ENCODE peak calls at places on chromosomes 4 and X, in six cellular contexts. S is left ventricle myocardium inferior, M is Peyer's patch, R is H1, I is hepatocyte, T is GM12878. G is an unnamed sample.

GRCh38 chr4:2288051-2288541 is 26.2 kb upstream of the MXD4 start:
- DNase-seq in T (no peak), M (peak; percentile 41), I (no peak), S (no peak), R (no peak), G (peak; percentile 50)

GRCh38 chr4:39526810-39527295 is 386 bp downstream of the UGDH start:
- DNase-seq in S (no peak), M (no peak), I (no peak), R (no peak), T (no peak), G (no peak)

GRCh38 chrX:24468245-24468644 is 3.2 kb downstream of the PDK3 start:
- DNase-seq in R (no peak), T (no peak), I (no peak), S (no peak), M (no peak), G (no peak)

GRCh38 chr4:162952232-162952631 is 214.5 kb downstream of the NAF1 start:
- DNase-seq in S (no peak), M (no peak), R (no peak), I (peak; percentile 23), T (no peak), G (no peak)

GRCh38 chr4:109321232-109321631 is 18.8 kb upstream of the COL25A1 start:
- DNase-seq in T (peak; percentile 17), R (no peak), M (no peak), I (no peak), S (no peak), G (no peak)

GRCh38 chrX:154096140-154097002 is 1.1 kb downstream of the MECP2 start:
- DNase-seq in S (peak; percentile 39), M (no peak), I (peak; percentile 21), T (no peak), R (no peak), G (peak; percentile 64)

GRCh38 chrX:154596290-154596929 is 11.5 kb downstream of the CTAG1A start:
- DNase-seq in R (peak; percentile 53), M (no peak), S (no peak), I (no peak), T (no peak), G (no peak)

GRCh38 chr4:121562833-121563232 is 133.9 kb downstream of the ANXA5 start:
- DNase-seq in S (no peak), M (no peak), T (no peak), I (no peak), R (no peak), G (no peak)

GRCh38 chr4:174555793-174556630 is 33.7 kb upstream of the HPGD start:
- DNase-seq in R (no peak), I (no peak), M (no peak), S (no peak), T (no peak), G (no peak)

GRCh38 chrX:53288173-53288572 is 6.8 kb upstream of the IQSEC2 start:
- DNase-seq in M (peak; percentile 47), T (no peak), S (peak; percentile 61), I (no peak), R (peak; percentile 55), G (no peak)

GRCh38 chr4:53527342-53527741 is 63.9 kb downstream of the LNX1 start:
- DNase-seq in M (no peak), S (no peak), T (no peak), R (no peak), I (no peak), G (no peak)

GRCh38 chr4:118772149-118773081 is 63.5 kb downstream of the SEC24D start:
- DNase-seq in S (no peak), T (no peak), I (peak; percentile 51), R (no peak), M (no peak), G (no peak)

GRCh38 chrX:49627030-49627777 is 28.4 kb downstream of the GAGE1 start:
- DNase-seq in I (no peak), R (peak; percentile 47), S (peak; percentile 12), T (no peak), M (no peak), G (no peak)

GRCh38 chr4:15990570-15991285 is 27.8 kb upstream of the FGFBP2 start:
- DNase-seq in S (no peak), T (no peak), M (no peak), R (no peak), I (no peak), G (no peak)

GRCh38 chr4:149353241-149353640 is 462.4 kb downstream of the IQCM start:
- DNase-seq in T (no peak), R (no peak), M (no peak), I (no peak), S (no peak), G (no peak)

GRCh38 chrX:101231080-101231479 is 11.5 kb downstream of the DRP2 start:
- DNase-seq in S (no peak), M (no peak), R (no peak), T (no peak), I (no peak), G (no peak)

GRCh38 chr4:10619220-10619619 is 65.3 kb downstream of the CLNK start:
- DNase-seq in I (peak; percentile 30), S (no peak), R (no peak), T (no peak), M (no peak), G (no peak)

GRCh38 chrX:145475725-145476124 is 228.4 kb downstream of the SPANXN1 start:
- DNase-seq in I (no peak), S (no peak), M (no peak), R (no peak), T (no peak), G (no peak)

GRCh38 chr4:176467011-176467410 is 147.2 kb downstream of the SPCS3 start:
- DNase-seq in T (no peak), S (no peak), R (no peak), M (no peak), I (no peak), G (no peak)

GRCh38 chrX:47723689-47724088 is 64.7 kb upstream of the UXT start:
- DNase-seq in I (no peak), S (no peak), R (peak; percentile 53), T (no peak), M (no peak), G (no peak)

GRCh38 chrX:14798805-14799397 is 74.0 kb downstream of the FANCB start:
- DNase-seq in R (no peak), T (no peak), M (no peak), I (no peak), S (no peak), G (no peak)

GRCh38 chrX:130801901-130802300 is 101.1 kb downstream of the ENOX2 start:
- DNase-seq in S (no peak), I (peak; percentile 4), R (no peak), T (no peak), M (no peak), G (no peak)

GRCh38 chr4:22191565-22192301 is 243.2 kb upstream of the KCNIP4 start:
- DNase-seq in T (no peak), M (no peak), R (peak; percentile 45), S (no peak), I (no peak), G (no peak)

GRCh38 chr4:180398564-180398963 is 1844.6 kb upstream of the TENM3 start:
- DNase-seq in R (no peak), I (no peak), S (no peak), T (no peak), M (no peak), G (no peak)

GRCh38 chrX:41602946-41603345 is 85.8 kb upstream of the GPR34 start:
- DNase-seq in T (no peak), I (no peak), S (no peak), R (no peak), M (no peak), G (no peak)

DNA sequence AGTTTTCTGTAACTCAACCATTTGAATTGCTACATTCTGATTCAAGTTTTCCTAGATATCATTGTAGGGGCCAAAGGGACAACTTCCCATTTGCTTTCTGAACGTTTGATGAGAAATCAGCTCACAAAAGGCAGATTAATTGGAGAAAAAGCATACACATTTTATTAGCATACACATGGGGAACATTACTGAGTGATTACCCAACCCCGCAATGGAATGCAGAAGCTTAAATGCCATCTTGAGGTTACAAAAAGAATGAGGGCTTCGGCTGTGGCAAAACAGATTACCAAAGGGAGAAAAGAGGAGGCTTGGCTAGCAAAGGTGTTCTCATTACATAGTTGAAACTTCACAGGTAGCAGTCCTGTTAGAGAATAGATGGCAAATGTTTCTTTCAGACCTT is 26.6 kb upstream of the HERC6 start:
- DNase-seq in S (no peak), M (no peak), T (no peak), R (peak; percentile 8), I (no peak), G (no peak)
- TF ChIP-seq CTCF in S (no peak), M (no peak), T (no peak), R (no peak), I (no peak), G (peak; percentile 8)

DNA sequence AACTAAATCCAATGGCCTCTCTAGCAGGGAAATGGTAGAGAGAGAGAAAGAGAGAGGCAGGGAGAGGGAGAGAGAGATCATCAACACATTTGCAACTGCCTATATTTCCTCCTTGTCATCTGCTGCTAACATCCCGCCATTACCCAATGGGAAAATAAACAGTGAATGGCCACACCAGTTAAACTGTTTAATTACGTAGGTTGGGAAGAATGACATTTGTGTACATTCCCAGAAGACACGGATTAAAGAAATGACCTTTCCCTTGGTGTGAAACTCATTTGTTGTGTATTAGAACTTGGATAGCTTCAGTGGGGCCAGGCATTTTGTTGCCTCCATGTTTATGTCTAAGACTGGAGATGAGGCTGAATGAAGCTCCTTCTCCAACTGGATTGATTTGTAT is 95.8 kb upstream of the GPC4 start:
- DNase-seq in R (no peak), M (no peak), T (no peak), S (no peak), I (no peak), G (no peak)
- TF ChIP-seq CTCF in R (no peak), M (no peak), T (no peak), S (no peak), I (no peak), G (no peak)

DNA sequence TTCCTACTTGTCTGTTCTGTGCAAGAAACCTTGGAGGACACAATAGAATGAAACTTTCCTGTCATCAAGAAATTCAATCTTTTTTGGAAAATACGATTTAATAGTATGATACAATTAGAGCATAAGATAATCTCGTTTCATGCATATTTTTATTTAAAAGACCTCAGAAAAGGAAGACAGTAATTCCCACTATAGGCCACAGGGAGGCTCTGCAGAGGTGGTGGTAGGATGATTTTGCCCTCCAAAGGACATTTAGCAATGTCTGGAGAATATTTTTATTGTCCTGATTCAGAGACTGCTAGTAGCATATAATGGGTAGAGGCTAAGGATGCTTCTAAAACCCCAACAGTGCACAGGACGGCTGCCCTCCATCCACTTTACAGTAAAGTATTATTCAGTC is 68.7 kb downstream of the PAK3 start:
- DNase-seq in S (no peak), M (no peak), R (no peak), I (peak; percentile 37), T (no peak), G (no peak)
- TF ChIP-seq CTCF in S (peak; percentile 33), M (no peak), R (peak; percentile 8), I (peak; percentile 51), T (no peak), G (peak; percentile 27)

GRCh38 chr4:1057403-1057745 is 45.9 kb downstream of the FGFRL1 start:
- DNase-seq in M (no peak), S (no peak), I (no peak), T (no peak), R (no peak), G (peak; percentile 35)

GRCh38 chr4:1053080-1053661 is 41.7 kb downstream of the FGFRL1 start:
- DNase-seq in T (no peak), S (no peak), I (no peak), R (no peak), M (peak; percentile 45), G (peak; percentile 55)

GRCh38 chr4:1056671-1057402 is 45.4 kb downstream of the FGFRL1 start:
- DNase-seq in M (peak; percentile 45), T (no peak), R (no peak), S (no peak), I (no peak), G (peak; percentile 46)

GRCh38 chr4:1058198-1058996 is 47.0 kb downstream of the FGFRL1 start:
- DNase-seq in M (peak; percentile 47), S (no peak), T (no peak), I (no peak), R (no peak), G (peak; percentile 57)

GRCh38 chr4:1055721-1056590 is 44.5 kb downstream of the FGFRL1 start:
- DNase-seq in T (no peak), R (no peak), M (peak; percentile 95), I (peak; percentile 57), S (no peak), G (peak; percentile 69)
- TF ChIP-seq CTCF in T (no peak), R (no peak), M (no peak), I (no peak), S (no peak), G (no peak)